ENCODE peak calls at places on chromosomes 5 and 9, in four cellular contexts. U, R, M and Q are unnamed samples.

GRCh38 chr5:33936004-33936380 is 194 bp upstream of the RXFP3 start:
- DNase-seq in U (no peak), R (peak), M (peak), Q (peak)

GRCh38 chr9:117160254-117160653 is 254.6 kb downstream of the ASTN2 start:
- DNase-seq in U (no peak), R (peak), M (no peak), Q (no peak)

GRCh38 chr9:132994410-132995120 is 16.1 kb downstream of the GFI1B start:
- DNase-seq in U (no peak), R (peak), M (peak), Q (no peak)

GRCh38 chr5:33489481-33490067 is 48.8 kb downstream of the TARS1 start:
- DNase-seq in U (no peak), R (no peak), M (no peak), Q (no peak)

GRCh38 chr5:77645158-77645994 is 6.9 kb upstream of the OTP start:
- DNase-seq in U (peak), R (peak), M (peak), Q (no peak)

GRCh38 chr5:3597727-3598082 is 2.1 kb downstream of the IRX1 start:
- DNase-seq in U (no peak), R (no peak), M (no peak), Q (no peak)

GRCh38 chr5:151086905-151087360 is 6.1 kb upstream of the TNIP1 start:
- DNase-seq in U (no peak), R (no peak), M (no peak), Q (no peak)

GRCh38 chr5:157160001-157160400 is 6.1 kb downstream of the GARIN3 start:
- DNase-seq in U (no peak), R (no peak), M (no peak), Q (no peak)

GRCh38 chr5:170301149-170301548 is 3.6 kb upstream of the LCP2 start:
- DNase-seq in U (no peak), R (no peak), M (no peak), Q (no peak)

GRCh38 chr5:34552686-34553085 is 103.4 kb upstream of the RAI14 start:
- DNase-seq in U (no peak), R (no peak), M (no peak), Q (no peak)

GRCh38 chr9:72352911-72353388 is 12.1 kb downstream of the ZFAND5 start:
- DNase-seq in U (no peak), R (peak), M (no peak), Q (no peak)

DNA sequence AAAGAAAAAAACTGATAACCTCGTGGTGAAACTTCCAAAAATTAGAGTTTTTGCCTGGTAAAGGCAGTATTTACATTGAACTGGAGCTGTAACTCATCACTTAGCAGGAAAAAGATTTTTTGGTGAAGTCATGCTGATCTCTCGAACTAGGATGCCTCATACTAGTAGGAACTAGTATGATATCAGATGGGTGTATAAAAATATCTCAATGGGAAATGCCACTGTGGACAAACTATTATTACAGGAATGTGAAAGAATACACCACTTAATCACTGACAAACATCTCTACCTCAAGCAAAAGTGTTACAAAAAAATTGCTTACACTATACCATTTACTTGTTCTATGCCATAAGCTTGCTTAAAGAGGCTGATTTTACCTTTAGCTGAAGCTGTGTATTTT is 28.4 kb downstream of the RFX3 start:
- DNase-seq in U (no peak), R (no peak), M (no peak), Q (no peak)
- TF ChIP-seq MAFK in U (no peak), R (no peak), M (no peak), Q (no peak)

GRCh38 chr5:144468542-144468941 is 297.9 kb downstream of the KCTD16 start:
- DNase-seq in U (no peak), R (no peak), M (no peak), Q (no peak)
- TF ChIP-seq MAFK in U (no peak), R (no peak), M (no peak), Q (no peak)

GRCh38 chr5:39201795-39202593 is 17.4 kb downstream of the FYB1 start:
- DNase-seq in U (no peak), R (no peak), M (no peak), Q (no peak)
- TF ChIP-seq MAFK in U (no peak), R (no peak), M (no peak), Q (no peak)

GRCh38 chr5:94433393-94434149 is 184.8 kb downstream of the KIAA0825 start:
- DNase-seq in U (peak), R (no peak), M (no peak), Q (no peak)
- TF ChIP-seq MAFK in U (no peak), R (no peak), M (no peak), Q (no peak)